ENCODE peak calls at places on chromosome 4, in eight cellular contexts. G, P, K, A, D, H, E and X are unnamed samples.

GRCh38 chr4:6197433-6198174 is 2.7 kb downstream of the JAKMIP1 start:
- DNase-seq in G (no peak), A (no peak), D (no peak), H (no peak), K (no peak), P (no peak), E (no peak), X (no peak)

GRCh38 chr4:55186123-55186522 is 60.7 kb upstream of the KDR start:
- DNase-seq in D (no peak), E (no peak), P (no peak), K (no peak), H (no peak), G (no peak), A (no peak), X (no peak)

GRCh38 chr4:121614136-121614535 is 82.6 kb downstream of the ANXA5 start:
- DNase-seq in E (no peak), K (no peak), H (no peak), A (no peak), D (no peak), G (no peak), P (no peak), X (no peak)

GRCh38 chr4:40292313-40292759 is 42.8 kb upstream of the CHRNA9 start:
- DNase-seq in D (no peak), K (no peak), G (no peak), E (no peak), A (no peak), P (no peak), H (no peak), X (no peak)

GRCh38 chr4:73178389-73178788 is 80.2 kb downstream of the ANKRD17 start:
- DNase-seq in D (no peak), H (no peak), K (no peak), P (no peak), G (no peak), E (no peak), A (no peak), X (no peak)

GRCh38 chr4:110364911-110365520 is 110.9 kb upstream of the ENPEP start:
- DNase-seq in D (no peak), A (no peak), K (no peak), H (no peak), E (peak; percentile 38), G (no peak), P (no peak), X (no peak)

GRCh38 chr4:41882622-41883347 is 52.4 kb upstream of the TMEM33 start:
- DNase-seq in D (peak; percentile 20), G (peak; percentile 36), H (no peak), P (peak; percentile 60), A (no peak), K (no peak), E (no peak), X (peak; percentile 71)

GRCh38 chr4:106287353-106287969 is 28.5 kb downstream of the TBCK start:
- DNase-seq in D (no peak), E (peak; percentile 58), H (peak; percentile 13), G (no peak), P (no peak), A (no peak), K (peak; percentile 8), X (no peak)

GRCh38 chr4:54232151-54232688 is 3.1 kb downstream of the PDGFRA start:
- DNase-seq in A (no peak), H (no peak), G (no peak), D (no peak), K (no peak), P (no peak), E (peak; percentile 21), X (peak; percentile 50)